ENCODE peak calls at places on chromosomes 12 and 14, in ten cellular contexts. One of them, this sample, is unnamed.

GRCh38 chr12:65546528-65546927 is 268.0 kb downstream of the MSRB3 start:
- DNase-seq in GM23338: no peak
- DNase-seq in neural crest cell: no peak
- DNase-seq in GM06990: no peak
- DNase-seq in right lobe of liver: no peak
- DNase-seq in fibroblast of mammary gland: no peak
- DNase-seq in left ventricle myocardium inferior: no peak
- DNase-seq in keratinocyte: no peak
- DNase-seq in SK-N-SH: no peak
- DNase-seq in astrocyte of the spinal cord: no peak
- DNase-seq in this sample: no peak

GRCh38 chr12:50084775-50085614 is at the start of gene SMARCD1:
- DNase-seq in GM23338: peak; percentile 97
- DNase-seq in neural crest cell: peak; percentile 84
- DNase-seq in GM06990: peak; percentile 92
- DNase-seq in right lobe of liver: peak; percentile 93
- DNase-seq in fibroblast of mammary gland: peak; percentile 85
- DNase-seq in left ventricle myocardium inferior: peak; percentile 93
- DNase-seq in keratinocyte: no peak
- DNase-seq in SK-N-SH: peak; percentile 98
- DNase-seq in astrocyte of the spinal cord: peak; percentile 95
- DNase-seq in this sample: peak; percentile 91

GRCh38 chr12:53044052-53044581 is 5.7 kb upstream of the TNS2 start:
- DNase-seq in GM23338: peak; percentile 57
- DNase-seq in neural crest cell: no peak
- DNase-seq in GM06990: no peak
- DNase-seq in right lobe of liver: no peak
- DNase-seq in fibroblast of mammary gland: no peak
- DNase-seq in left ventricle myocardium inferior: peak; percentile 48
- DNase-seq in keratinocyte: no peak
- DNase-seq in SK-N-SH: peak; percentile 6
- DNase-seq in astrocyte of the spinal cord: no peak
- DNase-seq in this sample: no peak

GRCh38 chr14:60287452-60287851 is 38.4 kb downstream of the PPM1A start:
- DNase-seq in GM23338: no peak
- DNase-seq in neural crest cell: no peak
- DNase-seq in GM06990: no peak
- DNase-seq in right lobe of liver: no peak
- DNase-seq in fibroblast of mammary gland: no peak
- DNase-seq in left ventricle myocardium inferior: no peak
- DNase-seq in keratinocyte: no peak
- DNase-seq in SK-N-SH: no peak
- DNase-seq in astrocyte of the spinal cord: no peak
- DNase-seq in this sample: no peak

GRCh38 chr14:49634547-49635334 is at the start of gene DNAAF2:
- DNase-seq in GM23338: peak; percentile 84
- DNase-seq in neural crest cell: peak; percentile 48
- DNase-seq in GM06990: no peak
- DNase-seq in right lobe of liver: peak; percentile 74
- DNase-seq in fibroblast of mammary gland: peak; percentile 73
- DNase-seq in left ventricle myocardium inferior: peak; percentile 53
- DNase-seq in keratinocyte: no peak
- DNase-seq in SK-N-SH: peak; percentile 74
- DNase-seq in astrocyte of the spinal cord: peak; percentile 75
- DNase-seq in this sample: peak; percentile 69

GRCh38 chr12:68780731-68781130 is 27.2 kb upstream of the MDM2 start:
- DNase-seq in GM23338: no peak
- DNase-seq in neural crest cell: no peak
- DNase-seq in GM06990: no peak
- DNase-seq in right lobe of liver: no peak
- DNase-seq in fibroblast of mammary gland: no peak
- DNase-seq in left ventricle myocardium inferior: no peak
- DNase-seq in keratinocyte: no peak
- DNase-seq in SK-N-SH: no peak
- DNase-seq in astrocyte of the spinal cord: no peak
- DNase-seq in this sample: peak; percentile 38

GRCh38 chr14:71651228-71651627 is 281.0 kb upstream of the RGS6 start:
- DNase-seq in GM23338: no peak
- DNase-seq in neural crest cell: no peak
- DNase-seq in GM06990: no peak
- DNase-seq in right lobe of liver: no peak
- DNase-seq in fibroblast of mammary gland: peak; percentile 87
- DNase-seq in left ventricle myocardium inferior: no peak
- DNase-seq in keratinocyte: no peak
- DNase-seq in SK-N-SH: no peak
- DNase-seq in astrocyte of the spinal cord: peak; percentile 92
- DNase-seq in this sample: peak; percentile 30

GRCh38 chr14:95196268-95196667 is 38.9 kb upstream of the DICER1 start:
- DNase-seq in GM23338: peak; percentile 45
- DNase-seq in neural crest cell: no peak
- DNase-seq in GM06990: no peak
- DNase-seq in right lobe of liver: no peak
- DNase-seq in fibroblast of mammary gland: no peak
- DNase-seq in left ventricle myocardium inferior: no peak
- DNase-seq in keratinocyte: no peak
- DNase-seq in SK-N-SH: no peak
- DNase-seq in astrocyte of the spinal cord: no peak
- DNase-seq in this sample: peak; percentile 26

GRCh38 chr14:92360666-92361370 is 37.9 kb downstream of the SLC24A4 start:
- DNase-seq in GM23338: no peak
- DNase-seq in neural crest cell: no peak
- DNase-seq in GM06990: no peak
- DNase-seq in right lobe of liver: no peak
- DNase-seq in fibroblast of mammary gland: no peak
- DNase-seq in left ventricle myocardium inferior: no peak
- DNase-seq in keratinocyte: no peak
- DNase-seq in SK-N-SH: no peak
- DNase-seq in astrocyte of the spinal cord: no peak
- DNase-seq in this sample: no peak

GRCh38 chr12:84857809-84858208 is 54.8 kb downstream of the SLC6A15 start:
- DNase-seq in GM23338: no peak
- DNase-seq in neural crest cell: no peak
- DNase-seq in GM06990: no peak
- DNase-seq in right lobe of liver: no peak
- DNase-seq in fibroblast of mammary gland: no peak
- DNase-seq in left ventricle myocardium inferior: no peak
- DNase-seq in keratinocyte: no peak
- DNase-seq in SK-N-SH: no peak
- DNase-seq in astrocyte of the spinal cord: no peak
- DNase-seq in this sample: peak; percentile 28

GRCh38 chr12:69101505-69101904 is 137.9 kb upstream of the CPSF6 start:
- DNase-seq in GM23338: no peak
- DNase-seq in neural crest cell: no peak
- DNase-seq in GM06990: no peak
- DNase-seq in right lobe of liver: peak; percentile 58
- DNase-seq in fibroblast of mammary gland: peak; percentile 86
- DNase-seq in left ventricle myocardium inferior: no peak
- DNase-seq in keratinocyte: no peak
- DNase-seq in SK-N-SH: no peak
- DNase-seq in astrocyte of the spinal cord: peak; percentile 68
- DNase-seq in this sample: no peak

GRCh38 chr12:47088021-47088944 is 8.5 kb upstream of the AMIGO2 start:
- DNase-seq in GM23338: no peak
- DNase-seq in neural crest cell: no peak
- DNase-seq in GM06990: no peak
- DNase-seq in right lobe of liver: no peak
- DNase-seq in fibroblast of mammary gland: no peak
- DNase-seq in left ventricle myocardium inferior: no peak
- DNase-seq in keratinocyte: peak; percentile 83
- DNase-seq in SK-N-SH: no peak
- DNase-seq in astrocyte of the spinal cord: no peak
- DNase-seq in this sample: peak; percentile 96

GRCh38 chr12:78674311-78675085 is 190.1 kb upstream of the SYT1 start:
- DNase-seq in GM23338: no peak
- DNase-seq in neural crest cell: no peak
- DNase-seq in GM06990: no peak
- DNase-seq in right lobe of liver: no peak
- DNase-seq in fibroblast of mammary gland: peak; percentile 64
- DNase-seq in left ventricle myocardium inferior: no peak
- DNase-seq in keratinocyte: no peak
- DNase-seq in SK-N-SH: no peak
- DNase-seq in astrocyte of the spinal cord: peak; percentile 12
- DNase-seq in this sample: peak; percentile 48

GRCh38 chr12:102459314-102459713 is 21.0 kb downstream of the IGF1 start:
- DNase-seq in GM23338: no peak
- DNase-seq in neural crest cell: no peak
- DNase-seq in GM06990: no peak
- DNase-seq in right lobe of liver: no peak
- DNase-seq in fibroblast of mammary gland: peak; percentile 17
- DNase-seq in left ventricle myocardium inferior: no peak
- DNase-seq in keratinocyte: no peak
- DNase-seq in SK-N-SH: no peak
- DNase-seq in astrocyte of the spinal cord: no peak
- DNase-seq in this sample: no peak

GRCh38 chr12:27119797-27120196 is 37.4 kb upstream of the C12orf71 start:
- DNase-seq in GM23338: peak; percentile 27
- DNase-seq in neural crest cell: no peak
- DNase-seq in GM06990: no peak
- DNase-seq in right lobe of liver: no peak
- DNase-seq in fibroblast of mammary gland: no peak
- DNase-seq in left ventricle myocardium inferior: no peak
- DNase-seq in keratinocyte: no peak
- DNase-seq in SK-N-SH: no peak
- DNase-seq in astrocyte of the spinal cord: no peak
- DNase-seq in this sample: no peak

DNA sequence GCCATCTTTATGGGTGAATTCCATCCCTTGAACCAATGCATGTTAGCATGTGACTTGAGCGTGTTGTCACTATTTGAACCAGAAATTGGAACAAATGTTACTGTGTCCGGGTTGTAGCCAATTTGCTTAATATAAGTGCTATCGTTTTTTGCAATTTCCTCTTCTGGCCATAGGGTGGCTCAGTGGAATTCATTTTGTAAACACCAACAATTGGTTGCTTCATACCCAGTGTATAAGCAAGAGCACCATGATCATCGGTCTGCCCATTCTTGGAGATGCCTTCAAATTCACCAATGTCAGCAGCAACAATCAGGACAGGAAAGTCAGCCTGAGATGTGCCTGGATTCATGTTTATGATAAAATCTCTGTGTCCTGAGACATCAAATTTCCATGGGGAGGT is 5.0 kb upstream of the NEDD1 start:
- DNase-seq in GM23338: no peak
- DNase-seq in neural crest cell: no peak
- DNase-seq in GM06990: no peak
- DNase-seq in right lobe of liver: no peak
- DNase-seq in fibroblast of mammary gland: peak; percentile 16
- DNase-seq in left ventricle myocardium inferior: no peak
- DNase-seq in keratinocyte: no peak
- DNase-seq in SK-N-SH: no peak
- DNase-seq in astrocyte of the spinal cord: no peak
- DNase-seq in this sample: no peak
- TF ChIP-seq CTCF in GM23338: no peak
- TF ChIP-seq CTCF in neural crest cell: peak; percentile 14
- TF ChIP-seq CTCF in GM06990: peak; percentile 23
- TF ChIP-seq CTCF in right lobe of liver: no peak
- TF ChIP-seq CTCF in fibroblast of mammary gland: no peak
- TF ChIP-seq CTCF in left ventricle myocardium inferior: no peak
- TF ChIP-seq CTCF in keratinocyte: no peak
- TF ChIP-seq CTCF in SK-N-SH: peak; percentile 18
- TF ChIP-seq CTCF in astrocyte of the spinal cord: no peak
- TF ChIP-seq CTCF in this sample: no peak

GRCh38 chr12:100668939-100669536 is 95.6 kb downstream of the GAS2L3 start:
- DNase-seq in GM23338: peak; percentile 89
- DNase-seq in neural crest cell: peak; percentile 80
- DNase-seq in GM06990: peak; percentile 20
- DNase-seq in right lobe of liver: peak; percentile 80
- DNase-seq in fibroblast of mammary gland: peak; percentile 71
- DNase-seq in left ventricle myocardium inferior: peak; percentile 43
- DNase-seq in keratinocyte: peak; percentile 17
- DNase-seq in SK-N-SH: peak; percentile 74
- DNase-seq in astrocyte of the spinal cord: peak; percentile 65
- DNase-seq in this sample: peak; percentile 80
- TF ChIP-seq CTCF in GM23338: peak; percentile 97
- TF ChIP-seq CTCF in neural crest cell: peak; percentile 87
- TF ChIP-seq CTCF in GM06990: peak; percentile 94
- TF ChIP-seq CTCF in right lobe of liver: peak; percentile 87
- TF ChIP-seq CTCF in fibroblast of mammary gland: peak; percentile 95
- TF ChIP-seq CTCF in left ventricle myocardium inferior: peak; percentile 66
- TF ChIP-seq CTCF in keratinocyte: peak; percentile 94
- TF ChIP-seq CTCF in SK-N-SH: peak; percentile 93
- TF ChIP-seq CTCF in astrocyte of the spinal cord: peak; percentile 95
- TF ChIP-seq CTCF in this sample: peak; percentile 95

GRCh38 chr12:3968523-3968922 is 95.3 kb upstream of the PARP11 start:
- DNase-seq in GM23338: no peak
- DNase-seq in neural crest cell: no peak
- DNase-seq in GM06990: no peak
- DNase-seq in right lobe of liver: no peak
- DNase-seq in fibroblast of mammary gland: no peak
- DNase-seq in left ventricle myocardium inferior: no peak
- DNase-seq in keratinocyte: no peak
- DNase-seq in SK-N-SH: no peak
- DNase-seq in astrocyte of the spinal cord: no peak
- DNase-seq in this sample: no peak

GRCh38 chr12:3962661-3963483 is 89.7 kb upstream of the PARP11 start:
- DNase-seq in GM23338: no peak
- DNase-seq in neural crest cell: no peak
- DNase-seq in GM06990: no peak
- DNase-seq in right lobe of liver: no peak
- DNase-seq in fibroblast of mammary gland: no peak
- DNase-seq in left ventricle myocardium inferior: no peak
- DNase-seq in keratinocyte: no peak
- DNase-seq in SK-N-SH: no peak
- DNase-seq in astrocyte of the spinal cord: no peak
- DNase-seq in this sample: peak; percentile 26

GRCh38 chr12:3964404-3964803 is 91.2 kb upstream of the PARP11 start:
- DNase-seq in GM23338: peak; percentile 85
- DNase-seq in neural crest cell: peak; percentile 38
- DNase-seq in GM06990: no peak
- DNase-seq in right lobe of liver: no peak
- DNase-seq in fibroblast of mammary gland: peak; percentile 10
- DNase-seq in left ventricle myocardium inferior: no peak
- DNase-seq in keratinocyte: no peak
- DNase-seq in SK-N-SH: peak; percentile 24
- DNase-seq in astrocyte of the spinal cord: no peak
- DNase-seq in this sample: no peak

GRCh38 chr12:3967556-3968160 is 94.5 kb upstream of the PARP11 start:
- DNase-seq in GM23338: no peak
- DNase-seq in neural crest cell: no peak
- DNase-seq in GM06990: no peak
- DNase-seq in right lobe of liver: no peak
- DNase-seq in fibroblast of mammary gland: no peak
- DNase-seq in left ventricle myocardium inferior: no peak
- DNase-seq in keratinocyte: no peak
- DNase-seq in SK-N-SH: no peak
- DNase-seq in astrocyte of the spinal cord: no peak
- DNase-seq in this sample: no peak

GRCh38 chr12:3965096-3965495 is 91.9 kb upstream of the PARP11 start:
- DNase-seq in GM23338: no peak
- DNase-seq in neural crest cell: no peak
- DNase-seq in GM06990: no peak
- DNase-seq in right lobe of liver: no peak
- DNase-seq in fibroblast of mammary gland: no peak
- DNase-seq in left ventricle myocardium inferior: no peak
- DNase-seq in keratinocyte: no peak
- DNase-seq in SK-N-SH: no peak
- DNase-seq in astrocyte of the spinal cord: no peak
- DNase-seq in this sample: no peak
- TF ChIP-seq CTCF in GM23338: no peak
- TF ChIP-seq CTCF in neural crest cell: no peak
- TF ChIP-seq CTCF in GM06990: no peak
- TF ChIP-seq CTCF in right lobe of liver: no peak
- TF ChIP-seq CTCF in fibroblast of mammary gland: no peak
- TF ChIP-seq CTCF in left ventricle myocardium inferior: no peak
- TF ChIP-seq CTCF in keratinocyte: no peak
- TF ChIP-seq CTCF in SK-N-SH: no peak
- TF ChIP-seq CTCF in astrocyte of the spinal cord: no peak
- TF ChIP-seq CTCF in this sample: no peak

GRCh38 chr14:38208825-38209562 is 1.3 kb downstream of the SSTR1 start:
- DNase-seq in GM23338: peak; percentile 70
- DNase-seq in neural crest cell: no peak
- DNase-seq in GM06990: no peak
- DNase-seq in right lobe of liver: peak; percentile 85
- DNase-seq in fibroblast of mammary gland: peak; percentile 53
- DNase-seq in left ventricle myocardium inferior: peak; percentile 13
- DNase-seq in keratinocyte: no peak
- DNase-seq in SK-N-SH: no peak
- DNase-seq in astrocyte of the spinal cord: peak; percentile 23
- DNase-seq in this sample: no peak
- TF ChIP-seq CTCF in GM23338: peak; percentile 41
- TF ChIP-seq CTCF in neural crest cell: peak; percentile 44
- TF ChIP-seq CTCF in GM06990: no peak
- TF ChIP-seq CTCF in right lobe of liver: peak; percentile 19
- TF ChIP-seq CTCF in fibroblast of mammary gland: no peak
- TF ChIP-seq CTCF in left ventricle myocardium inferior: peak; percentile 28
- TF ChIP-seq CTCF in keratinocyte: no peak
- TF ChIP-seq CTCF in SK-N-SH: no peak
- TF ChIP-seq CTCF in astrocyte of the spinal cord: peak; percentile 27
- TF ChIP-seq CTCF in this sample: no peak